ENCODE peak calls at places on chromosomes 12 and 14, in five cellular contexts. H is mammary epithelial cell, E is astrocyte of the cerebellum, Y is AG10803, L is heart right ventricle. V is an unnamed sample.

GRCh38 chr12:69553626-69554248 is 31.5 kb upstream of the CCT2 start:
- DNase-seq in H (peak; percentile 88), E (peak; percentile 72), Y (peak; percentile 55), L (no peak), V (peak; percentile 66)

GRCh38 chr12:93146278-93146939 is 217.3 kb upstream of the EEA1 start:
- DNase-seq in H (peak; percentile 51), E (no peak), Y (peak; percentile 32), L (no peak), V (no peak)

GRCh38 chr12:94150483-94151225 is 2.3 kb downstream of the PLXNC1 start:
- DNase-seq in H (no peak), E (no peak), Y (no peak), L (peak; percentile 22), V (no peak)

GRCh38 chr12:69396963-69397362 is 37.4 kb downstream of the YEATS4 start:
- DNase-seq in H (no peak), E (no peak), Y (no peak), L (no peak), V (no peak)

GRCh38 chr14:105496831-105497591 is 6.0 kb downstream of the TEDC1 start:
- DNase-seq in H (no peak), E (no peak), Y (no peak), L (peak; percentile 9), V (no peak)

GRCh38 chr14:51850651-51851050 is 9.8 kb upstream of the GNG2 start:
- DNase-seq in H (no peak), E (no peak), Y (no peak), L (no peak), V (no peak)

GRCh38 chr14:57822081-57822480 is 43.8 kb downstream of the SLC35F4 start:
- DNase-seq in H (peak; percentile 56), E (no peak), Y (no peak), L (no peak), V (no peak)

GRCh38 chr12:108730337-108731104 is 797 bp downstream of the CORO1C start:
- DNase-seq in H (peak; percentile 87), E (peak; percentile 44), Y (peak; percentile 74), L (peak; percentile 64), V (peak; percentile 75)

GRCh38 chr14:49745191-49745590 is 22.8 kb upstream of the KLHDC2 start:
- DNase-seq in H (no peak), E (no peak), Y (no peak), L (no peak), V (no peak)

GRCh38 chr12:51424662-51425539 is at the start of gene SLC4A8:
- DNase-seq in H (peak; percentile 52), E (peak; percentile 45), Y (peak; percentile 81), L (peak; percentile 84), V (peak; percentile 76)

GRCh38 chr12:133231001-133231400 is 4.7 kb downstream of the ANHX start:
- DNase-seq in H (no peak), E (no peak), Y (no peak), L (no peak), V (no peak)

GRCh38 chr12:108241961-108242360 is 97.2 kb downstream of the CMKLR1 start:
- DNase-seq in H (no peak), E (no peak), Y (no peak), L (no peak), V (no peak)

GRCh38 chr12:11875414-11875935 is 195.3 kb upstream of the BCL2L14 start:
- DNase-seq in H (peak; percentile 85), E (no peak), Y (peak; percentile 8), L (no peak), V (no peak)

GRCh38 chr12:51922146-51922545 is 14.8 kb downstream of the ACVRL1 start:
- DNase-seq in H (no peak), E (no peak), Y (no peak), L (no peak), V (no peak)

GRCh38 chr12:82688035-82688501 is 1.4 kb downstream of the TMTC2 start:
- DNase-seq in H (peak; percentile 15), E (no peak), Y (peak; percentile 17), L (no peak), V (peak; percentile 9)

GRCh38 chr12:100229036-100229635 is 28.5 kb downstream of the ACTR6 start:
- DNase-seq in H (peak; percentile 46), E (no peak), Y (peak; percentile 3), L (no peak), V (peak; percentile 24)

GRCh38 chr12:13373131-13373530 is 176.6 kb downstream of the EMP1 start:
- DNase-seq in H (no peak), E (no peak), Y (no peak), L (no peak), V (no peak)

GRCh38 chr12:57654042-57654441 is 21.0 kb upstream of the B4GALNT1 start:
- DNase-seq in H (no peak), E (no peak), Y (no peak), L (no peak), V (no peak)

GRCh38 chr14:61145258-61145902 is 135.8 kb downstream of the TMEM30B start:
- DNase-seq in H (peak; percentile 82), E (peak; percentile 77), Y (peak; percentile 98), L (no peak), V (peak; percentile 90)

GRCh38 chr14:33377596-33378390 is 439.1 kb downstream of the NPAS3 start:
- DNase-seq in H (no peak), E (no peak), Y (no peak), L (no peak), V (no peak)

GRCh38 chr14:63752449-63753169 is 24.7 kb upstream of the SGPP1 start:
- DNase-seq in H (peak; percentile 53), E (peak; percentile 18), Y (peak; percentile 8), L (no peak), V (peak; percentile 87)

GRCh38 chr12:29732211-29732992 is 51.3 kb downstream of the TMTC1 start:
- DNase-seq in H (peak; percentile 47), E (no peak), Y (no peak), L (no peak), V (peak; percentile 35)

GRCh38 chr14:85764809-85765208 is 234.9 kb downstream of the FLRT2 start:
- DNase-seq in H (no peak), E (no peak), Y (no peak), L (no peak), V (peak; percentile 7)

GRCh38 chr12:53232641-53233538 is 881 bp upstream of the RARG start:
- DNase-seq in H (peak; percentile 78), E (no peak), Y (peak; percentile 56), L (peak; percentile 53), V (peak; percentile 42)

GRCh38 chr12:53744130-53744441 is 7.7 kb downstream of the CISTR start:
- DNase-seq in H (no peak), E (no peak), Y (no peak), L (no peak), V (no peak)

GRCh38 chr12:40137252-40137651 is 31.4 kb upstream of the SLC2A13 start:
- DNase-seq in H (peak; percentile 66), E (no peak), Y (peak; percentile 6), L (no peak), V (no peak)

GRCh38 chr12:11765817-11766794 is 116.6 kb downstream of the ETV6 start:
- DNase-seq in H (peak; percentile 29), E (peak; percentile 63), Y (peak; percentile 89), L (no peak), V (peak; percentile 56)

GRCh38 chr12:14514946-14515345 is 52.7 kb downstream of the PLBD1 start:
- DNase-seq in H (peak; percentile 80), E (no peak), Y (peak; percentile 13), L (no peak), V (peak; percentile 34)

GRCh38 chr12:48084066-48084465 is 21.8 kb downstream of the SENP1 start:
- DNase-seq in H (no peak), E (peak; percentile 9), Y (peak; percentile 36), L (no peak), V (peak; percentile 44)

GRCh38 chr12:38934696-38935095 is 29.3 kb upstream of the CPNE8 start:
- DNase-seq in H (peak; percentile 8), E (no peak), Y (no peak), L (no peak), V (no peak)

GRCh38 chr14:96638041-96638855 is 136.1 kb downstream of the PAPOLA start:
- DNase-seq in H (no peak), E (no peak), Y (no peak), L (no peak), V (no peak)

GRCh38 chr12:74401035-74401434 is 136.6 kb upstream of the ATXN7L3B start:
- DNase-seq in H (no peak), E (no peak), Y (no peak), L (no peak), V (no peak)

GRCh38 chr14:68401855-68402254 is 391.0 kb downstream of the ZFP36L1 start:
- DNase-seq in H (no peak), E (no peak), Y (no peak), L (no peak), V (no peak)

GRCh38 chr12:22670762-22671161 is 45.8 kb downstream of the ETNK1 start:
- DNase-seq in H (no peak), E (no peak), Y (peak; percentile 33), L (no peak), V (no peak)

GRCh38 chr14:103613517-103613916 is 15.5 kb upstream of the KLC1 start:
- DNase-seq in H (no peak), E (no peak), Y (no peak), L (no peak), V (peak; percentile 26)
- TF ChIP-seq CTCF in H (peak; percentile 40), E (peak; percentile 18), Y (peak; percentile 45), L (no peak), V (peak; percentile 36)

DNA sequence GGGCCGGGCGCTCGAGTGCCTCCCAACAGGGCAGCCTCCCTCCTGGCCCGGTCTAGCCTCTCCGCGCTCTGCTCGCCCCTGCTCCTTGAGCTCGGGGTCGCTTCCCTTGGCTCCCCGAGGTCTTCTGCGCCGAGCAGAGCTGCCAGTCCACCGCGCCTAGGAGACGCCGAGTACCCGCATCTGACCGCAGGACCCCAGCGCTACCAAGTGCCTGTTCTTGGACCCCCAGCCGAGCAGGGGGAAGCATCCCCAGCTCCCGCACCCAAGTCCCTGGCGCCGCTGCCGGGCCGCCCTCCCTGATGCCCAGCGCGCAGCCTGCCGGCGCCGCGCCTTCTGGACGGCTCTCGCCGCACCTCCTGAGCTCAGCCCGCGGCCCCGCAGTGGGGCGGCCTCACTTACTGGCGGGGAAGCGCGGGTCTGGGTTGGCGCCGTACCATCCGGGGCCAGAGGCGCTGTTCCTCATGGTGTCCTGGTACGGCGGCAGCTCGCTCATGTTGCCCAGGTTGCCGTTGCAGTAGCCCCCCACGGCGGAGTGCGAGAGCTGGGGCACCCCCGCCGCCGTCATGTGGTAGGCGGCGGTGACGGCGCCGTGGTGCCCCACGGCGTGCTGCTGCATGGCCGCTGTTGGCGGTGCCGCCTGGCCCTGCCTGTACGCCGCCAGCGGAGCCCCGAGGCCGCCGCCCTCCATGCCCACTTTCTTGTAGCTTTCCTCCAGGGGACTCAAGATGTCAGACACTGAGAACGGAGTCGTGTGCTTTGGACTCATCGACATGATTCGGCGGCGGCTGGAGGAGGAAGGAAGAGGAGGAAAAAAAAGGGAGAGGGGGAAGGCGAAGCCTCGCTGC is 1.2 kb downstream of the NKX2-1 start:
- DNase-seq in H (no peak), E (no peak), Y (no peak), L (no peak), V (no peak)
- H3K4me3 ChIP-seq in H (no peak overlapping the region), E (no peak overlapping the region), Y (no peak overlapping the region), L (peak overlapping the region; percentile 19), V (no peak overlapping the region)

DNA sequence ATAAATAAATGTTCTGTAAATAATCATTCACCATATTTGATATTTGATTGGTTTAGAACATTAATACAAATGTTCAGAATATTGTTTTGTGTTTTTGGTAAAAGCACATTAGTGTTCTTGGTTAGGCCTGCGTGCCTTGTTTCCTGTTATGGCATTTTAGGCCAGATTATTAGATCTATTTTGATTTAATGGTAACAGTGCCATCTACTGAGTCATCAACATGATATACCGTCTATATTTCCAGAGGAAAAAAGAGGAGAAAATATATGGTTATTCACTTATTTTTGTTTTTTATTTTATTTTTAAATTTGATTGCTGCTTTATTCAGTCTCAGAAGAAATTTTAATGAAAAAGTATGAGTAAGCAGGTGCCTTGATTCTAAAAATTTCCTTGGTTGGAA is 60.3 kb downstream of the GPHN start:
- DNase-seq in H (no peak), E (no peak), Y (no peak), L (no peak), V (no peak)
- TF ChIP-seq CTCF in H (no peak), E (no peak), Y (no peak), L (peak; percentile 44), V (no peak)

GRCh38 chr12:123671876-123672275 is 963 bp downstream of the TCTN2 start:
- DNase-seq in H (no peak), E (peak; percentile 53), Y (peak; percentile 3), L (no peak), V (peak; percentile 7)
- H3K4me3 ChIP-seq in H (peak overlapping the region; percentile 64), E (peak overlapping the region; percentile 73), Y (peak overlapping the region; percentile 88), L (peak overlapping the region; percentile 93), V (peak overlapping the region; percentile 94)